ENCODE peak calls at places on chromosome 3, in eight cellular contexts. C is A172; O is neural crest cell; E is endothelial cell; R is CD8-positive, alpha-beta memory T cell; S is ELF-1; T is hepatocyte; W is stimulated activated CD8-positive, alpha-beta memory T cell treated with anti-CD3 and anti-CD28 coated beads, Interleukin-12 subunit alpha, Interleukin-12 subunit beta, amount 100 ng/mL, for 1 hour. V is an unnamed sample.

GRCh38 chr3:43647331-43648166 is 25.7 kb upstream of the ANO10 start:
- DNase-seq in W (no peak), S (no peak), E (no peak), T (no peak), R (no peak), O (no peak), C (no peak), V (no peak)

GRCh38 chr3:42110631-42111030 is 19.5 kb downstream of the TRAK1 start:
- DNase-seq in T (no peak), E (no peak), S (no peak), R (no peak), O (no peak), C (no peak), W (no peak), V (no peak)

GRCh38 chr3:190432216-190432615 is 17.5 kb downstream of the TMEM207 start:
- DNase-seq in T (no peak), O (no peak), R (no peak), S (no peak), C (peak), W (no peak), E (no peak), V (peak)

GRCh38 chr3:23859012-23859743 is 53.4 kb downstream of the UBE2E1 start:
- DNase-seq in R (no peak), W (no peak), O (no peak), T (no peak), S (no peak), E (no peak), C (no peak), V (peak)

GRCh38 chr3:101143002-101143401 is 149.8 kb upstream of the ABI3BP start:
- DNase-seq in S (no peak), E (no peak), C (no peak), T (no peak), W (no peak), R (no peak), O (no peak), V (no peak)

GRCh38 chr3:12707425-12707824 is 43.5 kb upstream of the RAF1 start:
- DNase-seq in E (no peak), R (no peak), S (no peak), W (no peak), T (peak), C (no peak), O (no peak), V (no peak)

GRCh38 chr3:25663324-25664065 is 1.2 kb downstream of the TOP2B start:
- DNase-seq in R (peak), T (peak), S (peak), E (peak), C (peak), W (peak), O (no peak), V (no peak)

GRCh38 chr3:100067589-100067988 is 46.7 kb downstream of the FILIP1L start:
- DNase-seq in O (no peak), W (no peak), C (no peak), E (no peak), R (no peak), S (no peak), T (no peak), V (no peak)

GRCh38 chr3:46538803-46539442 is 27.2 kb downstream of the LRRC2 start:
- DNase-seq in S (peak), T (no peak), E (peak), O (no peak), W (peak), R (peak), C (peak), V (no peak)

GRCh38 chr3:138468451-138468850 is 34.0 kb downstream of the ESYT3 start:
- DNase-seq in E (no peak), T (no peak), R (no peak), W (no peak), O (no peak), S (no peak), C (no peak), V (no peak)

GRCh38 chr3:170320471-170321121 is 36.9 kb upstream of the SKIL start:
- DNase-seq in W (no peak), E (peak), O (no peak), C (no peak), R (no peak), T (no peak), S (peak), V (no peak)

GRCh38 chr3:187550446-187550845 is 119.7 kb downstream of the SST start:
- DNase-seq in O (no peak), T (no peak), S (no peak), R (no peak), W (no peak), C (no peak), E (no peak), V (no peak)

GRCh38 chr3:51024765-51025681 is 350.3 kb downstream of the DOCK3 start:
- DNase-seq in R (peak), W (peak), C (peak), O (no peak), T (peak), S (peak), E (no peak), V (no peak)